ENCODE peak calls at places on chromosome 22, in six cellular contexts. T is hepatocyte, N is fibroblast of mammary gland, W is epithelial cell of proximal tubule, K is mammary epithelial cell, Q is PC-9. C is an unnamed sample.

GRCh38 chr22:43481528-43482309 is 69.9 kb downstream of the MPPED1 start:
- DNase-seq in W (no peak), N (no peak), K (no peak), Q (no peak), T (no peak), C (peak)

GRCh38 chr22:48567213-48567975 is 1260.3 kb downstream of the BRD1 start:
- DNase-seq in N (no peak), K (no peak), Q (no peak), W (no peak), T (no peak), C (no peak)

GRCh38 chr22:27460596-27461347 is 340.8 kb downstream of the MN1 start:
- DNase-seq in N (peak), W (no peak), K (no peak), Q (no peak), T (no peak), C (no peak)

GRCh38 chr22:30444632-30445437 is 19.3 kb downstream of the MTFP1 start:
- DNase-seq in Q (no peak), W (no peak), N (peak), K (peak), T (peak), C (peak)

GRCh38 chr22:24407884-24408283 is 19.5 kb upstream of the ADORA2A start:
- DNase-seq in N (no peak), W (no peak), Q (no peak), T (no peak), K (no peak), C (no peak)

GRCh38 chr22:49845666-49846459 is 7.8 kb upstream of the ZBED4 start:
- DNase-seq in K (no peak), N (no peak), W (no peak), Q (no peak), T (no peak), C (no peak)

GRCh38 chr22:24500251-24500820 is 5.2 kb downstream of the UPB1 start:
- DNase-seq in T (peak), K (no peak), W (no peak), N (no peak), Q (no peak), C (no peak)

GRCh38 chr22:46452195-46453005 is 85.0 kb downstream of the CELSR1 start:
- DNase-seq in K (no peak), T (no peak), N (no peak), Q (no peak), W (no peak), C (no peak)

GRCh38 chr22:46602025-46602424 is 18.2 kb upstream of the GRAMD4 start:
- DNase-seq in W (no peak), N (no peak), Q (no peak), T (no peak), K (no peak), C (no peak)

GRCh38 chr22:32775957-32776356 is 25.5 kb upstream of the TIMP3 start:
- DNase-seq in W (no peak), T (no peak), Q (peak), K (no peak), N (no peak), C (peak)

GRCh38 chr22:31556627-31557203 is 60.4 kb downstream of the SFI1 start:
- DNase-seq in T (peak), K (peak), Q (no peak), W (no peak), N (peak), C (peak)

GRCh38 chr22:47294222-47294532 is 531.7 kb downstream of the TBC1D22A start:
- DNase-seq in K (no peak), Q (no peak), N (peak), T (no peak), W (no peak), C (no peak)

GRCh38 chr22:46827072-46827780 is 64.8 kb downstream of the TBC1D22A start:
- DNase-seq in K (no peak), W (no peak), T (no peak), N (no peak), Q (no peak), C (no peak)

GRCh38 chr22:41925783-41926460 is 684 bp downstream of the TNFRSF13C start:
- DNase-seq in Q (no peak), T (peak), W (no peak), N (peak), K (no peak), C (peak)

GRCh38 chr22:19639610-19640135 is 74.6 kb upstream of the SEPTIN5 start:
- DNase-seq in Q (no peak), N (no peak), T (no peak), W (no peak), K (no peak), C (no peak)

GRCh38 chr22:20022231-20023069 is 1.5 kb downstream of the TANGO2 start:
- DNase-seq in W (no peak), T (no peak), N (no peak), K (no peak), Q (no peak), C (no peak)

GRCh38 chr22:50683994-50684371 is 11.4 kb downstream of the SHANK3 start:
- DNase-seq in Q (no peak), W (no peak), K (no peak), T (no peak), N (no peak), C (no peak)

GRCh38 chr22:26033586-26033985 is 135.7 kb upstream of the SEZ6L start:
- DNase-seq in K (no peak), N (no peak), W (no peak), Q (no peak), T (no peak), C (no peak)

GRCh38 chr22:50206599-50206998 is 5.8 kb downstream of the SELENOO start:
- DNase-seq in Q (no peak), T (peak), W (no peak), N (peak), K (no peak), C (peak)

GRCh38 chr22:37533995-37534394 is 14.8 kb upstream of the CARD10 start:
- DNase-seq in N (peak), T (no peak), W (no peak), Q (peak), K (peak), C (peak)

GRCh38 chr22:32558681-32559355 is 84.2 kb downstream of the FBXO7 start:
- DNase-seq in W (peak), N (peak), T (peak), Q (peak), K (peak), C (no peak)

GRCh38 chr22:24426436-24426835 is 963 bp upstream of the ADORA2A start:
- DNase-seq in K (no peak), T (no peak), Q (no peak), W (no peak), N (no peak), C (no peak)

GRCh38 chr22:26016916-26017315 is 152.3 kb upstream of the SEZ6L start:
- DNase-seq in K (no peak), Q (no peak), N (no peak), T (no peak), W (no peak), C (no peak)

GRCh38 chr22:27135582-27135981 is 478.2 kb downstream of the MIAT start:
- DNase-seq in Q (peak), K (no peak), W (no peak), N (peak), T (no peak), C (no peak)

GRCh38 chr22:30416403-30416802 is 9.2 kb upstream of the MTFP1 start:
- DNase-seq in W (no peak), N (no peak), K (peak), Q (peak), T (peak), C (no peak)

GRCh38 chr22:20510811-20511577 is 3.6 kb downstream of the MED15 start:
- DNase-seq in K (no peak), T (no peak), Q (no peak), W (no peak), N (no peak), C (no peak)

GRCh38 chr22:22556578-22556977 is 2.5 kb downstream of the PRAME start:
- DNase-seq in W (no peak), K (no peak), T (no peak), N (no peak), Q (no peak), C (no peak)

GRCh38 chr22:22555596-22555995 is 3.5 kb downstream of the PRAME start:
- DNase-seq in T (no peak), W (no peak), N (no peak), K (no peak), Q (no peak), C (no peak)

GRCh38 chr22:22558972-22559603 is at the start of gene PRAME:
- DNase-seq in K (no peak), T (peak), Q (no peak), W (no peak), N (peak), C (peak)

GRCh38 chr22:22558071-22558971 is 744 bp downstream of the PRAME start:
- DNase-seq in Q (no peak), W (no peak), T (no peak), N (no peak), K (no peak), C (no peak)

DNA sequence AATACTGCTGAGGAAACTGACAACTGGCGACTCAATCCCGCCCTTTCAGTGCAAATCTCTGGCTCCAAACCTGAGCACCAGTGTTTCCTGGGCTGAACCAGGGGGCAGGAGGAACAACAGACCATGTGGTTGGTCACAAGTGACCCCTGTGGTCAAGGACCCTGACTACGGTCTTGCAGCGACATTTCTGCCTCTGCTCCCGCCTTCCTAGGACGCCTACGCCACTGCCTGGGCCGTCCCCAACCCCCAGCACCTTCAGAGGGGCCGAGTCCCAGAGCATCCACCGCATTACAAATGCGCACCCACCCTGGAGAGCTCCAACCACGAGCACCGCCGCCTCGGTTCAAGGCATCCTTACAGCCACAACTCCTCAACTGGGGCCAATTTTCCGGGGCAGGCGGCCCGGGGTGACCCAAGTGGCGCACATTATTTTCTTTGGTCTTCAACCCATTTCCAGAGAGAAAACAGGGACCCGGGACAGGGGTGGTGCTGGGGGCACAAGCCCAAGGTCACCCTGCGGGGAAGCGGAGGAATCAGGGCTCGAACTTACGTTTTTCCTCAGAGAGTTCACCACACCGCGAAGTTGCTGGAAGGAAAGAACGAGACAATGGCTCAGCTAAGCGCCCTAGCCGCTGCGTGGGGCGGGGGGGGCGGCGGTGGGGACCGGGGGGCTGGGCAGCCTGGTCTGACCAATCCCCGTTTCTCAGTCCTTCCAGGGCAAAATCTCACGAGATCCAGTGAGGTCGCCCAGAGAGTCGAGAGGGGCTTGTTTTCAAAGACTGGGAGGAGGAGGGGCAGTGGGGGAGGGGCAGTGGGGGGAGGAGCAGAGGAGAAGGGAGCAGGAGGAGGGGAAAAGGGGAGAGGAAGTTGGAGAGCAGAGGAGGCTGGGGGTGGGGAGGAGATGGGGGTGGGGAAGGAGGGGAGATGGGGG is 1.8 kb downstream of the PRAME start:
- DNase-seq in W (no peak), Q (no peak), N (no peak), K (no peak), T (no peak), C (no peak)
- H3K4me3 ChIP-seq in W (no peak), Q (no peak), N (no peak), K (no peak), T (no peak), C (no peak)

GRCh38 chr22:38861170-38861874 is 10.7 kb downstream of the CBX6 start:
- DNase-seq in N (peak), K (no peak), W (no peak), T (no peak), Q (no peak), C (no peak)
- TF ChIP-seq CTCF in N (peak), K (no peak), W (peak), T (no peak), Q (no peak), C (no peak)

GRCh38 chr22:36352775-36353507 is 34.8 kb downstream of the MYH9 start:
- DNase-seq in K (peak), W (no peak), Q (no peak), N (peak), T (peak), C (no peak)

GRCh38 chr22:36355894-36356293 is 31.9 kb downstream of the MYH9 start:
- DNase-seq in N (no peak), K (no peak), T (no peak), W (no peak), Q (no peak), C (no peak)

GRCh38 chr22:36351921-36352774 is 35.6 kb downstream of the MYH9 start:
- DNase-seq in W (no peak), K (peak), Q (no peak), T (peak), N (peak), C (no peak)

GRCh38 chr22:36356708-36357694 is 30.8 kb downstream of the MYH9 start:
- DNase-seq in K (no peak), N (peak), Q (no peak), W (no peak), T (no peak), C (no peak)

GRCh38 chr22:36355362-36355761 is 32.4 kb downstream of the MYH9 start:
- DNase-seq in N (peak), Q (no peak), T (no peak), K (no peak), W (no peak), C (peak)
- H3K4me3 ChIP-seq in N (no peak), Q (no peak), T (no peak), K (no peak), W (no peak), C (peak)

DNA sequence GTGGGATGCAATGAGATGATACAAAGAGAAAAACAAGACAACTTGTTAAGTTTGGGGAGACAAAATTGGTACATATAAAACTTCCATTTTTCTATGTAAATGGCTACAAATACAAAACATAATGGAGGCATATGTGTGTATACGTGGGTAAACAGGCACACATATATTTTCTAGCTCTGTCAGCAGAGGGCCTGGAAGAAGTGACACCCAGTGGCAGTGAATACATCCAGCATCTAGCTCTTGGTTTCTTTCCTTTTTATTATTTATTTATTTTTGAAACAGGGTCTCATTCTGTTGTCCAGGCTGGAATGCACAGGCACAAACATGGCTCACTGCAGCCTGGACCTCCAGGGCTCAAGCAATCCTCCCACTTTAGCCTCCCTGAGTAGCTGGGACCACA is 5.0 kb upstream of the RASL10A start:
- DNase-seq in N (no peak), W (no peak), K (no peak), T (no peak), Q (no peak), C (no peak)
- TF ChIP-seq CTCF in N (no peak), W (peak), K (no peak), T (no peak), Q (peak), C (no peak)

GRCh38 chr22:40182231-40182835 is 4.6 kb downstream of the TNRC6B start:
- DNase-seq in Q (no peak), K (no peak), N (peak), T (no peak), W (no peak), C (no peak)
- H3K4me3 ChIP-seq in Q (no peak), K (no peak), N (no peak), T (no peak), W (no peak), C (no peak)

C was measured in GM12865.